ENCODE peak calls at places on chromosomes 6 and 20, in ten cellular contexts. E is psoas muscle; C is heart right ventricle; F is transverse colon; G is uterus; K is CD8-positive, alpha-beta memory T cell; X is right cardiac atrium; O is aorta; S is endothelial cell of umbilical vein; L is GM06990. Q is an unnamed sample. For H3K27me3, the result is how much of the 10 kb centered on the place peaks cover.

GRCh38 chr6:4775591-4776492 is at the start of gene CDYL:
- DNase-seq in E (peak), C (peak), F (peak), G (peak), K (peak), X (peak), O (peak), S (peak), L (peak), Q (peak)

GRCh38 chr6:15423286-15423957 is 177.6 kb downstream of the JARID2 start:
- DNase-seq in E (no peak), C (no peak), F (no peak), G (no peak), K (no peak), X (no peak), O (no peak), S (no peak), L (no peak), Q (no peak)

GRCh38 chr6:6007311-6008113 is 787 bp upstream of the NRN1 start:
- DNase-seq in E (peak), C (peak), F (no peak), G (no peak), K (no peak), X (peak), O (no peak), S (peak), L (no peak), Q (no peak)

GRCh38 chr20:35560105-35560511 is 18.2 kb downstream of the ERGIC3 start:
- DNase-seq in E (peak), C (no peak), F (peak), G (no peak), K (no peak), X (no peak), O (peak), S (no peak), L (no peak), Q (no peak)

GRCh38 chr6:41306187-41306854 is 19.8 kb upstream of the TREM1 start:
- DNase-seq in E (no peak), C (no peak), F (peak), G (no peak), K (peak), X (peak), O (no peak), S (peak), L (no peak), Q (no peak)

GRCh38 chr6:41747256-41748101 is at the start of gene PGC:
- DNase-seq in E (no peak), C (no peak), F (no peak), G (no peak), K (no peak), X (no peak), O (no peak), S (no peak), L (no peak), Q (no peak)

GRCh38 chr20:62219992-62220665 is at the start of gene HRH3:
- DNase-seq in E (peak), C (no peak), F (peak), G (no peak), K (peak), X (peak), O (no peak), S (no peak), L (no peak), Q (peak)

GRCh38 chr6:33418690-33419291 is 884 bp upstream of the CUTA start:
- DNase-seq in E (no peak), C (no peak), F (no peak), G (no peak), K (no peak), X (no peak), O (no peak), S (no peak), L (no peak), Q (no peak)

GRCh38 chr20:38874460-38875169 is 51.6 kb upstream of the FAM83D start:
- DNase-seq in E (no peak), C (no peak), F (peak), G (no peak), K (peak), X (no peak), O (no peak), S (no peak), L (no peak), Q (no peak)

GRCh38 chr6:4220619-4221018 is 85.2 kb upstream of the ECI2 start:
- DNase-seq in E (no peak), C (no peak), F (no peak), G (no peak), K (no peak), X (no peak), O (no peak), S (no peak), L (no peak), Q (no peak)

GRCh38 chr6:21163110-21163837 is 430.3 kb upstream of the SOX4 start:
- DNase-seq in E (no peak), C (no peak), F (no peak), G (no peak), K (no peak), X (no peak), O (no peak), S (no peak), L (no peak), Q (no peak)

GRCh38 chr20:57513199-57513598 is 11.7 kb downstream of the CTCFL start:
- DNase-seq in E (no peak), C (no peak), F (no peak), G (no peak), K (no peak), X (no peak), O (no peak), S (no peak), L (no peak), Q (no peak)

GRCh38 chr6:161439093-161439492 is 165.2 kb upstream of the AGPAT4 start:
- DNase-seq in E (peak), C (peak), F (no peak), G (peak), K (no peak), X (peak), O (peak), S (peak), L (no peak), Q (no peak)

GRCh38 chr20:32965581-32966373 is 38.5 kb downstream of the SUN5 start:
- DNase-seq in E (no peak), C (no peak), F (no peak), G (no peak), K (peak), X (no peak), O (no peak), S (no peak), L (no peak), Q (no peak)

GRCh38 chr6:108653864-108654402 is 93.2 kb downstream of the FOXO3 start:
- DNase-seq in E (peak), C (peak), F (no peak), G (peak), K (no peak), X (peak), O (peak), S (peak), L (no peak), Q (no peak)

DNA sequence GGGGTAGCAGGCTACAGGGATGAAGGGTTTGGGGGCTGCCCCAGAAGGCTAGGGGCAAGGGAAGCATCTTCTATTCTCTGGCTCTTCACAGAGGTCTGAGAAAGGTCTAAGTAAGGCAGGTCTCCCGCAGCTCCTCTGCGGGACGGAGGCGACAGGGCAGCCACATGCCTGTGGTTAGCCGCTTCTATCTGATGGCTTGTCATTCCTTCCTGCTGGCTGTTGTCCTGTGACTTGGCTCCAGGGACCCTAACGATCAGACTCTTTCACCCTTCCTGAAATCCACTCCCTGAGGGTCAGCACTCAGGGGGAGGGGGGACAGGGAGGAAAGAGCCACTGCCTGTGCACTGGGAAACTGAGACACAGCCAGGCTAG is 673 bp downstream of the CST7 start:
- DNase-seq in E (no peak), C (no peak), F (no peak), G (no peak), K (no peak), X (no peak), O (no peak), S (no peak), L (no peak), Q (no peak)
- H3K4me3 ChIP-seq in E (no peak), C (no peak), F (no peak), G (no peak), K (peak), X (no peak), O (no peak), S (no peak), L (no peak), Q (no peak)

DNA sequence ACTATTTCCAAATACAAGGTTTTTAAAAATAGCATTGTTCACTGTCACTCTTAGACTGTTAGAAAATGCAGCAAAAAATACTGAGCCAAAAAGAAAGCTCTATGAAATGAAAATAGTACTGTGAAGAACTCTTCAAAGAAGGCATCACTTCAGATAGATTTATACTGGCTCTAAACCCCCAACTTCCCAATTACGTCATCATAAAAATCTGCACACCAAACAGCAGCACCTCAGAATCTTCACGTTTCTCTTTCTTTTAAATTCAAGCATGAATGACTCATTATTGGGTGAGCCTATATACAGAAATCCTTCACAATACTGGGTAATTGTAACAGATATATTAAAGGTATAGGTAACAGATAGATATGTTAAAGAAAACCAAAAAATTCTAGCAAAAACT is 208.4 kb upstream of the HTR1E start:
- DNase-seq in E (no peak), C (no peak), F (no peak), G (no peak), K (no peak), X (no peak), O (no peak), S (no peak), L (no peak), Q (no peak)
- H3K27me3 ChIP-seq in E (under half), C (under half), F (under half), G (under half), K (under half), X (under half), O (under half), S (under half), L (under half), Q (under half)

DNA sequence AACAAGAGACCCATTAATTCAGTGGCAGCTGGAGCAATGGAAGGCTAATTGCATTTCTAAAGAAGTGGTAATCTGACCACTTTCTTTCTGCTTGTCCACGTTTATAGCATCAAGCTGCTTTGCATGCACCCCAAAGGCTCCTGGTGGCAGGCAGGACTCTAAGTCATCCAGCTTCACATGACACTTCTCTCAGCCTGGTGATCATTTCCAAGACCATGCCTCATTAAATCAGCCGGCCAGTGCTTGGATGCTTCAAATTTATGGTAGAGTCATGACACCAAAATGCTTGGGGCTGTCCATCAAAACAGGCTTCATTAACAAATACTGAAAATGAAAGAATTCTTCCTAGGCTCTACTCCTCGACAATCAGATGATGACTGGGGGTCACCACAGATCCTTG is 614.9 kb downstream of the DOK5 start:
- DNase-seq in E (no peak), C (no peak), F (no peak), G (no peak), K (no peak), X (no peak), O (no peak), S (no peak), L (no peak), Q (no peak)
- H3K4me3 ChIP-seq in E (no peak), C (no peak), F (no peak), G (no peak), K (no peak), X (no peak), O (no peak), S (no peak), L (no peak), Q (no peak)

DNA sequence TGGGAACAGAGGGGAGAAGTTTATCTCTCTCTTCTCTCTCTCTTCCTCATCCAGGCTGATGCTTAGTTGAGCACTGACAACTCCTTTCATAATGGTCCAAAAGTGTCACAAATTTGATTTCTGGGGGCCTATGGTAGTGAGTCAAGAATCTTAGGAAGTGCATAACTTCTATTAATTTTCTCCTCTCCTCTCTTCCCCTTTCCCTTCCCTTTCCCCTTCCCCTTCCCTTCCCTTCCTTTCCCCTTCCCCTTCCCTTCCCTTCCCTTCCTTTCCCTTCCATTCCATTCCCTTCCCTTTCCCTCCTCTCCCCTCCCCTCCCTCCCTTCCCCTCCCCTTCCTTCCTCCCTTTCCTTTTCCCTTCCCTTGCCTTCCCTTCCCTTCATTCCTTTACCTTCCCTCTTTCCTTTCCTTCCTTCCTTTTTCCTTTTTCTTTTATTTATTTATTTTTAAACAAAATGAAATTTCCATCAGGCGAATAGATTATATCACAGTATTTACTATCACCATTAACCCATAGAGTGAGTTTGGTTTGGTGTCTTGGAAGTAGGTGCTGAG is 56.9 kb upstream of the JAG1 start:
- DNase-seq in E (no peak), C (no peak), F (no peak), G (no peak), K (no peak), X (no peak), O (no peak), S (no peak), L (no peak), Q (no peak)
- H3K27me3 ChIP-seq in E (under half), C (under half), F (under half), G (under half), K (under half), X (under half), O (under half), S (under half), L (under half), Q (under half)